ENCODE peak calls at places on chromosomes 6 and 20, in five cellular contexts. One of them, this sample, is unnamed.

GRCh38 chr6:157272866-157273755 is 50.2 kb downstream of the TMEM242 start:
- DNase-seq in pons: no peak
- DNase-seq in neural progenitor cell: peak; percentile 37
- DNase-seq in psoas muscle: no peak
- DNase-seq in A549: peak; percentile 28
- DNase-seq in this sample: no peak

GRCh38 chr6:167968091-167968490 is 29.4 kb upstream of the KIF25 start:
- DNase-seq in neural progenitor cell: peak; percentile 64
- DNase-seq in A549: peak; percentile 9
- DNase-seq in pons: peak; percentile 37
- DNase-seq in psoas muscle: no peak
- DNase-seq in this sample: no peak

GRCh38 chr20:36472656-36473071 is 68.7 kb upstream of the MYL9 start:
- DNase-seq in neural progenitor cell: peak; percentile 30
- DNase-seq in pons: no peak
- DNase-seq in A549: peak; percentile 65
- DNase-seq in psoas muscle: peak; percentile 57
- DNase-seq in this sample: peak; percentile 43

GRCh38 chr6:123962508-123962907 is 158.8 kb downstream of the NKAIN2 start:
- DNase-seq in neural progenitor cell: no peak
- DNase-seq in A549: no peak
- DNase-seq in pons: no peak
- DNase-seq in psoas muscle: no peak
- DNase-seq in this sample: no peak

GRCh38 chr20:48858075-48858790 is 30.4 kb upstream of the PREX1 start:
- DNase-seq in A549: no peak
- DNase-seq in pons: peak; percentile 54
- DNase-seq in psoas muscle: no peak
- DNase-seq in neural progenitor cell: no peak
- DNase-seq in this sample: no peak

GRCh38 chr6:153058291-153058690 is 55.8 kb upstream of the MTRF1L start:
- DNase-seq in neural progenitor cell: no peak
- DNase-seq in psoas muscle: no peak
- DNase-seq in pons: no peak
- DNase-seq in A549: no peak
- DNase-seq in this sample: no peak

GRCh38 chr20:50373674-50374286 is 136.4 kb upstream of the PTPN1 start:
- DNase-seq in pons: no peak
- DNase-seq in neural progenitor cell: no peak
- DNase-seq in A549: peak; percentile 43
- DNase-seq in psoas muscle: no peak
- DNase-seq in this sample: no peak

GRCh38 chr6:16511048-16511660 is 250.1 kb downstream of the ATXN1 start:
- DNase-seq in neural progenitor cell: peak; percentile 57
- DNase-seq in A549: peak; percentile 12
- DNase-seq in psoas muscle: no peak
- DNase-seq in pons: peak; percentile 70
- DNase-seq in this sample: no peak

GRCh38 chr6:105433723-105434122 is 30.8 kb upstream of the PREP start:
- DNase-seq in psoas muscle: no peak
- DNase-seq in A549: no peak
- DNase-seq in neural progenitor cell: no peak
- DNase-seq in pons: no peak
- DNase-seq in this sample: no peak

GRCh38 chr6:38034269-38034914 is 214.9 kb downstream of the ZFAND3 start:
- DNase-seq in pons: peak; percentile 62
- DNase-seq in A549: no peak
- DNase-seq in psoas muscle: no peak
- DNase-seq in neural progenitor cell: peak; percentile 17
- DNase-seq in this sample: no peak

GRCh38 chr20:5626603-5627002 is 123.6 kb upstream of the SHLD1 start:
- DNase-seq in A549: no peak
- DNase-seq in psoas muscle: no peak
- DNase-seq in pons: no peak
- DNase-seq in neural progenitor cell: no peak
- DNase-seq in this sample: no peak

GRCh38 chr20:36085686-36086267 is 68.8 kb upstream of the EPB41L1 start:
- DNase-seq in pons: no peak
- DNase-seq in neural progenitor cell: no peak
- DNase-seq in A549: peak; percentile 84
- DNase-seq in psoas muscle: no peak
- DNase-seq in this sample: no peak

GRCh38 chr6:33116881-33117711 is 41.3 kb downstream of the HLA-DPB1 start:
- DNase-seq in pons: no peak
- DNase-seq in A549: no peak
- DNase-seq in psoas muscle: no peak
- DNase-seq in neural progenitor cell: peak; percentile 72
- DNase-seq in this sample: no peak

GRCh38 chr6:33589723-33590530 is 9.9 kb upstream of the BAK1 start:
- DNase-seq in A549: peak; percentile 68
- DNase-seq in psoas muscle: peak; percentile 83
- DNase-seq in neural progenitor cell: peak; percentile 85
- DNase-seq in pons: peak; percentile 48
- DNase-seq in this sample: peak; percentile 64

GRCh38 chr6:25138697-25139051 is 140.5 kb upstream of the CARMIL1 start:
- DNase-seq in A549: no peak
- DNase-seq in pons: no peak
- DNase-seq in psoas muscle: no peak
- DNase-seq in neural progenitor cell: no peak
- DNase-seq in this sample: no peak

GRCh38 chr6:137467211-137467610 is 27.0 kb downstream of the OLIG3 start:
- DNase-seq in psoas muscle: no peak
- DNase-seq in A549: no peak
- DNase-seq in pons: no peak
- DNase-seq in neural progenitor cell: no peak
- DNase-seq in this sample: no peak

GRCh38 chr6:170125447-170126300 is 165.2 kb downstream of the DLL1 start:
- DNase-seq in pons: no peak
- DNase-seq in psoas muscle: no peak
- DNase-seq in A549: no peak
- DNase-seq in neural progenitor cell: no peak
- DNase-seq in this sample: no peak

GRCh38 chr6:7848229-7848628 is 62.4 kb downstream of the TXNDC5 start:
- DNase-seq in pons: no peak
- DNase-seq in A549: no peak
- DNase-seq in neural progenitor cell: no peak
- DNase-seq in psoas muscle: no peak
- DNase-seq in this sample: no peak

GRCh38 chr20:42895062-42895461 is 294.6 kb downstream of the PTPRT start:
- DNase-seq in psoas muscle: no peak
- DNase-seq in A549: no peak
- DNase-seq in pons: no peak
- DNase-seq in neural progenitor cell: no peak
- DNase-seq in this sample: no peak

GRCh38 chr6:87700351-87700728 is 1.7 kb downstream of the AKIRIN2 start:
- DNase-seq in A549: no peak
- DNase-seq in psoas muscle: no peak
- DNase-seq in neural progenitor cell: no peak
- DNase-seq in pons: peak; percentile 73
- DNase-seq in this sample: no peak

GRCh38 chr6:133646021-133646682 is 242.8 kb upstream of the TCF21 start:
- DNase-seq in A549: no peak
- DNase-seq in pons: peak; percentile 5
- DNase-seq in psoas muscle: no peak
- DNase-seq in neural progenitor cell: no peak
- DNase-seq in this sample: no peak

GRCh38 chr6:149834513-149835481 is 29.4 kb downstream of the LRP11 start:
- DNase-seq in A549: peak; percentile 27
- DNase-seq in neural progenitor cell: peak; percentile 55
- DNase-seq in pons: peak; percentile 82
- DNase-seq in psoas muscle: no peak
- DNase-seq in this sample: peak; percentile 56

GRCh38 chr6:167350322-167350721 is 25.4 kb downstream of the TTLL2 start:
- DNase-seq in neural progenitor cell: peak; percentile 25
- DNase-seq in A549: no peak
- DNase-seq in psoas muscle: no peak
- DNase-seq in pons: no peak
- DNase-seq in this sample: no peak

GRCh38 chr6:68468244-68468884 is 166.7 kb upstream of the ADGRB3 start:
- DNase-seq in A549: no peak
- DNase-seq in psoas muscle: no peak
- DNase-seq in pons: no peak
- DNase-seq in neural progenitor cell: no peak
- DNase-seq in this sample: no peak

GRCh38 chr6:156731436-156731835 is 45.7 kb upstream of the ARID1B start:
- DNase-seq in A549: no peak
- DNase-seq in pons: peak; percentile 12
- DNase-seq in neural progenitor cell: peak; percentile 63
- DNase-seq in psoas muscle: no peak
- DNase-seq in this sample: no peak

GRCh38 chr6:40955181-40955550 is 83.9 kb downstream of the UNC5CL start:
- DNase-seq in pons: no peak
- DNase-seq in psoas muscle: no peak
- DNase-seq in A549: no peak
- DNase-seq in neural progenitor cell: no peak
- DNase-seq in this sample: no peak

GRCh38 chr20:34109442-34109841 is 2.6 kb downstream of the EIF2S2 start:
- DNase-seq in psoas muscle: no peak
- DNase-seq in neural progenitor cell: no peak
- DNase-seq in A549: no peak
- DNase-seq in pons: no peak
- DNase-seq in this sample: no peak

This sample was measured in uterus.